ENCODE peak calls at places on chromosomes 4 and X, in five cellular contexts. L is CD8-positive, alpha-beta T cell; J is ascending aorta; E is A673; U is right lobe of liver. I is an unnamed sample.

GRCh38 chr4:146245899-146246298 is 31.6 kb downstream of the REELD1 start:
- DNase-seq in L (no peak), J (no peak), E (no peak), U (no peak), I (no peak)

GRCh38 chrX:41397768-41398167 is 49.4 kb upstream of the NYX start:
- DNase-seq in L (no peak), J (no peak), E (no peak), U (no peak), I (no peak)

GRCh38 chrX:152876931-152877840 is 20.7 kb upstream of the ZNF185 start:
- DNase-seq in L (no peak), J (no peak), E (no peak), U (no peak), I (no peak)

GRCh38 chrX:1026263-1027015 is 186.0 kb downstream of the CRLF2 start:
- DNase-seq in L (no peak), J (no peak), E (no peak), U (no peak), I (no peak)

GRCh38 chr4:120694973-120695372 is 227.6 kb downstream of the PRDM5 start:
- DNase-seq in L (no peak), J (no peak), E (peak; percentile 70), U (no peak), I (peak; percentile 16)

GRCh38 chrX:104343408-104344129 is 88.8 kb upstream of the ESX1 start:
- DNase-seq in L (peak; percentile 14), J (no peak), E (peak; percentile 77), U (no peak), I (peak; percentile 23)

GRCh38 chr4:16171831-16172230 is 54.4 kb downstream of the TAPT1 start:
- DNase-seq in L (no peak), J (no peak), E (peak; percentile 74), U (no peak), I (no peak)

GRCh38 chrX:13128104-13128503 is 83.7 kb upstream of the FAM9C start:
- DNase-seq in L (no peak), J (no peak), E (no peak), U (no peak), I (no peak)

GRCh38 chr4:15784959-15785634 is 7.0 kb downstream of the CD38 start:
- DNase-seq in L (no peak), J (no peak), E (no peak), U (no peak), I (no peak)

GRCh38 chrX:75229774-75230173 is 44.1 kb upstream of the UPRT start:
- DNase-seq in L (no peak), J (no peak), E (no peak), U (no peak), I (no peak)

GRCh38 chrX:74421181-74422028 is at the start of gene SLC16A2:
- DNase-seq in L (peak; percentile 16), J (no peak), E (peak; percentile 85), U (peak; percentile 79), I (peak; percentile 73)

GRCh38 chrX:18962329-18962728 is 21.6 kb downstream of the PHKA2 start:
- DNase-seq in L (no peak), J (no peak), E (no peak), U (no peak), I (no peak)

GRCh38 chr4:151921811-151922210 is 161.0 kb upstream of the GATB start:
- DNase-seq in L (no peak), J (no peak), E (no peak), U (no peak), I (no peak)

GRCh38 chr4:123055943-123056342 is 133.5 kb upstream of the NUDT6 start:
- DNase-seq in L (no peak), J (no peak), E (no peak), U (no peak), I (no peak)

GRCh38 chr4:73583661-73584060 is 36.6 kb downstream of the RASSF6 start:
- DNase-seq in L (no peak), J (no peak), E (no peak), U (no peak), I (no peak)

GRCh38 chr4:93467484-93468155 is 360.9 kb upstream of the ATOH1 start:
- DNase-seq in L (no peak), J (no peak), E (peak; percentile 17), U (no peak), I (no peak)

GRCh38 chr4:139297001-139297410 is 4.3 kb upstream of the NAA15 start:
- DNase-seq in L (no peak), J (no peak), E (no peak), U (no peak), I (no peak)

GRCh38 chrX:10014462-10015373 is 47.6 kb downstream of the CLDN34 start:
- DNase-seq in L (peak; percentile 75), J (peak; percentile 52), E (peak; percentile 91), U (peak; percentile 93), I (peak; percentile 87)

GRCh38 chr4:26311633-26312032 is 9.2 kb upstream of the RBPJ start:
- DNase-seq in L (no peak), J (no peak), E (no peak), U (no peak), I (no peak)

GRCh38 chr4:156111706-156112105 is 158.0 kb upstream of the CTSO start:
- DNase-seq in L (no peak), J (no peak), E (no peak), U (no peak), I (no peak)

GRCh38 chr4:23728971-23729370 is 160.9 kb downstream of the PPARGC1A start:
- DNase-seq in L (no peak), J (no peak), E (no peak), U (no peak), I (no peak)

GRCh38 chr4:5569451-5569850 is 138.9 kb downstream of the EVC2 start:
- DNase-seq in L (no peak), J (no peak), E (no peak), U (no peak), I (no peak)

GRCh38 chr4:145719752-145720624 is 40.0 kb downstream of the C4orf51 start:
- DNase-seq in L (no peak), J (no peak), E (no peak), U (no peak), I (no peak)

GRCh38 chrX:153925739-153926593 is at the start of gene ARHGAP4:
- DNase-seq in L (peak; percentile 49), J (no peak), E (no peak), U (peak; percentile 36), I (no peak)

GRCh38 chrX:119539872-119540271 is 25.3 kb downstream of the STEEP1 start:
- DNase-seq in L (no peak), J (no peak), E (peak; percentile 10), U (no peak), I (no peak)

DNA sequence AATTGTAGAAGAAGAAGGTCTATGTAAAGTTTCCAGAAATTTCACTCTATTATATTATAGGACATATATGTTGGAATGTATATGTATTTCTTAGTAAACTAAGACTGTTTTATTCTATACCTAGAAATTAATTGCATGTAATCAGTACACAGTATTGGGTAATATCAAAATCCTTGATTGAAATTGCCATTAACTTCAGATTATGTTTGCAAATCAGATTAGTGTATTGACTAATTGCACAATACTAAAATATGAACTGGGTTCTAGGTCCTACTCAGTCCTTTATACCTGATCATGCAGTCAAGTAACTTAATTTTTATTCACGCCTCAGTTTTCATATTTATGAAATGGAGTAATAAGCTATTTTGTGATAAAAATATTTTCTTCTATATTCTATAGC is 950.3 kb upstream of the ADGRL3 start:
- DNase-seq in L (no peak), J (no peak), E (no peak), U (no peak), I (no peak)
- H3K4me1 ChIP-seq in L (no peaks in the 10 kb centered on the region), J (no peaks in the 10 kb centered on the region), E (no peaks in the 10 kb centered on the region), U (no peaks in the 10 kb centered on the region), I (no peaks in the 10 kb centered on the region)

GRCh38 chr4:183008492-183008891 is 90.6 kb upstream of the WWC2 start:
- DNase-seq in L (no peak), J (no peak), E (no peak), U (no peak), I (no peak)

GRCh38 chr4:183017962-183018361 is 81.1 kb upstream of the WWC2 start:
- DNase-seq in L (no peak), J (no peak), E (no peak), U (no peak), I (no peak)

GRCh38 chr4:183014361-183015084 is 84.5 kb upstream of the WWC2 start:
- DNase-seq in L (no peak), J (no peak), E (no peak), U (no peak), I (no peak)

GRCh38 chr4:183011213-183011907 is 87.7 kb upstream of the WWC2 start:
- DNase-seq in L (no peak), J (no peak), E (peak; percentile 62), U (no peak), I (no peak)

DNA sequence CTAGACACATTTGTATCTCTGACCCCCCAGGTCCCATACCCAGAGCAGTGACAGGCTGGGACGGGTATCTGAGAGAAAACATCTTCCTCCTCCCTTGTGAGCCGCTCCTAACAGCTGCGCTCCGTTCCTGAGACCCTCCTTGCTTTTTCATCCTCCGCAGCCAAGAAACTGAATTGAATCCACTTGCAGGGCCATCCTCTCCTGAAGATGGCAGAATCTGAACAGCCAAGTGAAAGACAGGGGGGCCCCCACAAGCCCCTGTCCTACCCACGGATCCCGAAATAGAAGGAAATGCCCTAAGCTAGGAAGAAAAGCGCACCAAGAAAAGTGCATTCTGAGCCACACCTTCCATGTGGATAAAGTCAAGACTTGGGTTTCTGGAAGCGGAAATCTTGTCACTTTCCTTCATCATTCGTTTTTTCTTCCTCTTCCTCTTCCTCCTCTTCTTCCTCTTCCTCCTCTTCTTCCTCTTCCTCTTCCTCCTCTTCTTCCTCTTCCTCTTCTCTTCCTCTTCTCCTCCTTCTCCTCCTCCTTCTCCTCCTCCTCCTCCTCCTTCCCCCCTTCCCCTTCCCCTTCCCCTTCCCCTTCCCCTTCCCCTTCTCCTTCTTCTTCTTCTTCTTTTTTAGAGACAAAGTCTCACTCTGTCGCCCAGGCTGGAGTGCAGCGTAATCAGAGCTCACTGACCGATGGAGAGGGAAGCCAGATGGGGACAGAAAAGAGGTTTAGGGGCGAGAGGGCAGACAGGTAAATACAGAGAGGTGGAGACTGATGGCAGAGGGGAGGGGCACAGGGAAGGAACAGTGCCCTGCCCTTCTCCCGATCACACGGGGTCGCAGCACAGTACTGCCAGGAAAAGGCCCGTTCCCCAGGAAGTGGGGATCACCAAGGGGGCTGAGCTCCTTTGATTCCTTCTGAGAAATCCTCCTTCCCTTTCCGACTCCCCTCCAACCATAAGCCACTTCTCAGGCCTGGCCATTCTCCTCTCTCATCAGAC is 85.9 kb upstream of the WWC2 start:
- DNase-seq in L (no peak), J (no peak), E (no peak), U (no peak), I (no peak)
- H3K27me3 ChIP-seq in L (no peaks in the 10 kb centered on the region), J (no peaks in the 10 kb centered on the region), E (peaks cover 8% of the 10 kb centered on the region), U (no peaks in the 10 kb centered on the region), I (no peaks in the 10 kb centered on the region)

DNA sequence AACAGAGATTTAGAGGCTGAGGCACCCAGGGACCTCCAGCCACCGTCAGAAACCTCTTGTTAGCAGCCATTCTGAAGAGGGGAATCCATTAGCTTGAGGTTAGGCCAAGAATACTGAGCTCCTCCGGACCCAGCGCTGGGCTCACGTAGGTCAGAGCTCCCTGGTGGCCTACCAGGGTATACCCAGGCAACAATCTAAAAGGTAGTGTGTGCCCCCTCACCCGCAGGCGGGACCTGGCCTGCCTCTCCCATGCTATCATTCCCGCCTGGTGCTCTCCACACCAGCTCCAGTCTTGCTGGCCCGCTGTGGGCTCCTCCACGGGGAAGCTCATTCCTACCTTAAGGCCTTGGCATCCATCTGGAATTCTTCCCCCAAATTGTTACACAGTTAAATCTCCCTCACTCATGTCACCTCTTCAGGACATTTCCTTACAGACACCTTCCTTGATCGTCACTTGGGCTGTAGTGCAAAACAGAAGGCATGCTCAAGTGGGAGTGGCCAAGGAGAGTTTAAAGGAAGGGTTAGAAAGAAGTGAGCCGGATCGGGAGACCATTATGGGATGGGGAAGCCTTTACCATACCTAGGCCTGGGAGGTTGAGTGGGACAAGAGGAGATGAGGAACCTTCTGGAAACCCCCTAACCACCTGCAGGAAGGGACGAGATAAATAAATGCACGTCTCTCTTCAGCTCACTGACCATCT is 102.5 kb downstream of the UCHL1 start:
- DNase-seq in L (no peak), J (no peak), E (peak; percentile 9), U (peak; percentile 23), I (peak; percentile 46)
- H3K4me1 ChIP-seq in L (no peaks in the 10 kb centered on the region), J (peaks cover 22% of the 10 kb centered on the region), E (no peaks in the 10 kb centered on the region), U (no peaks in the 10 kb centered on the region), I (no peaks in the 10 kb centered on the region)

GRCh38 chrX:8049827-8050226 is 121.2 kb downstream of the VCX2 start:
- DNase-seq in L (no peak), J (no peak), E (no peak), U (no peak), I (no peak)
- H3K27me3 ChIP-seq in L (no peaks in the 10 kb centered on the region), J (no peaks in the 10 kb centered on the region), E (no peaks in the 10 kb centered on the region), U (no peaks in the 10 kb centered on the region), I (no peaks in the 10 kb centered on the region)